ENCODE peak calls at places on chromosomes 2 and 18, in seven cellular contexts. N is Peyer's patch; T is heart left ventricle; O is H1; I is brain microvascular endothelial cell; K is CD8-positive, alpha-beta T cell; A is hepatocyte. X is an unnamed sample.

GRCh38 chr18:70499218-70499691 is 210.4 kb downstream of the SOCS6 start:
- DNase-seq in N (peak), T (no peak), O (no peak), I (no peak), A (no peak), K (no peak), X (no peak)

GRCh38 chr2:136439277-136439676 is 321.3 kb upstream of the CXCR4 start:
- DNase-seq in I (no peak), T (no peak), A (no peak), O (no peak), N (no peak), K (no peak), X (no peak)

GRCh38 chr2:42929577-42929984 is 137.2 kb upstream of the HAAO start:
- DNase-seq in N (no peak), A (no peak), I (no peak), T (no peak), K (no peak), O (no peak), X (no peak)

GRCh38 chr2:167292430-167293171 is 404.3 kb downstream of the XIRP2 start:
- DNase-seq in O (peak), I (peak), A (peak), T (peak), N (peak), K (peak), X (peak)

GRCh38 chr2:104004818-104005217 is 849.1 kb upstream of the POU3F3 start:
- DNase-seq in T (no peak), A (no peak), O (no peak), K (no peak), N (no peak), I (no peak), X (no peak)

GRCh38 chr2:57892920-57893319 is 153.7 kb upstream of the VRK2 start:
- DNase-seq in K (no peak), A (no peak), I (no peak), N (no peak), T (no peak), O (no peak), X (no peak)

GRCh38 chr18:2906522-2907458 is 60.0 kb downstream of the EMILIN2 start:
- DNase-seq in T (peak), I (no peak), K (peak), A (peak), O (no peak), N (peak), X (peak)

GRCh38 chr2:219441451-219442205 is 7.0 kb downstream of the SPEG start:
- DNase-seq in I (no peak), T (peak), N (peak), A (peak), K (peak), O (no peak), X (no peak)

GRCh38 chr2:232203936-232204335 is 174.6 kb upstream of the ALPP start:
- DNase-seq in I (no peak), A (no peak), T (no peak), N (no peak), K (no peak), O (no peak), X (no peak)

GRCh38 chr18:63697261-63697660 is 5.5 kb upstream of the SERPINB11 start:
- DNase-seq in I (no peak), A (no peak), T (no peak), N (no peak), K (no peak), O (no peak), X (no peak)

GRCh38 chr2:229660391-229660790 is 54.0 kb downstream of the DNER start:
- DNase-seq in K (no peak), T (no peak), O (no peak), N (no peak), I (no peak), A (no peak), X (no peak)

GRCh38 chr18:39681061-39681460 is 2115.5 kb upstream of the CELF4 start:
- DNase-seq in I (no peak), T (no peak), K (no peak), N (no peak), O (no peak), A (no peak), X (no peak)

GRCh38 chr18:23401400-23402347 is 51.4 kb upstream of the RIOK3 start:
- DNase-seq in T (no peak), N (peak), O (no peak), I (peak), K (no peak), A (peak), X (no peak)

GRCh38 chr2:146312899-146313298 is 1531.9 kb upstream of the ACVR2A start:
- DNase-seq in O (no peak), K (no peak), N (no peak), A (no peak), T (no peak), I (peak), X (no peak)

GRCh38 chr2:118720866-118721265 is 126.6 kb downstream of the EN1 start:
- DNase-seq in O (no peak), K (no peak), T (no peak), I (no peak), A (no peak), N (no peak), X (no peak)

GRCh38 chr18:52694804-52695203 is 354.8 kb downstream of the DCC start:
- DNase-seq in I (peak), K (no peak), A (peak), T (no peak), N (no peak), O (no peak), X (no peak)

GRCh38 chr2:159875083-159875482 is 77.1 kb upstream of the CD302 start:
- DNase-seq in O (no peak), I (no peak), T (no peak), A (no peak), N (no peak), K (no peak), X (no peak)

GRCh38 chr2:20617081-20617575 is 33.8 kb downstream of the HS1BP3 start:
- DNase-seq in N (peak), K (no peak), I (no peak), A (peak), T (peak), O (no peak), X (peak)

GRCh38 chr2:73839653-73840411 is 11.1 kb downstream of the STAMBP start:
- DNase-seq in A (no peak), I (no peak), T (no peak), K (no peak), N (no peak), O (no peak), X (no peak)

GRCh38 chr2:239902749-239903201 is 122.4 kb downstream of the NDUFA10 start:
- DNase-seq in I (no peak), O (no peak), N (peak), T (no peak), A (no peak), K (no peak), X (peak)

GRCh38 chr18:29874519-29875098 is 1167.9 kb downstream of the DSC3 start:
- DNase-seq in T (no peak), I (no peak), K (no peak), O (no peak), A (peak), N (no peak), X (no peak)

GRCh38 chr2:121088251-121089004 is 196.6 kb downstream of the TFCP2L1 start:
- DNase-seq in T (peak), I (no peak), A (peak), O (no peak), K (no peak), N (no peak), X (no peak)

GRCh38 chr18:51092097-51092496 is 62.1 kb downstream of the SMAD4 start:
- DNase-seq in I (no peak), N (no peak), A (no peak), O (no peak), T (no peak), K (no peak), X (no peak)

GRCh38 chr2:112150851-112151250 is 12.7 kb downstream of the FBLN7 start:
- DNase-seq in T (no peak), A (no peak), N (peak), K (no peak), O (no peak), I (no peak), X (peak)

GRCh38 chr18:2409906-2410305 is 161.4 kb downstream of the METTL4 start:
- DNase-seq in I (no peak), O (no peak), K (no peak), N (no peak), T (no peak), A (no peak), X (no peak)

GRCh38 chr2:241821460-241822263 is 12.7 kb downstream of the NEU4 start:
- DNase-seq in O (no peak), I (no peak), T (peak), N (no peak), K (no peak), A (no peak), X (peak)

GRCh38 chr2:239949079-239949478 is 76.1 kb downstream of the NDUFA10 start:
- DNase-seq in K (no peak), T (no peak), O (no peak), A (no peak), N (peak), I (no peak), X (no peak)

GRCh38 chr2:74052732-74053712 is 68.3 kb downstream of the TET3 start:
- DNase-seq in T (no peak), O (no peak), A (no peak), I (no peak), K (peak), N (no peak), X (no peak)

GRCh38 chr2:14804912-14805311 is 172.4 kb downstream of the LRATD1 start:
- DNase-seq in T (no peak), N (no peak), I (no peak), A (no peak), O (no peak), K (no peak), X (no peak)

GRCh38 chr2:178553047-178553446 is 72.8 kb downstream of the PLEKHA3 start:
- DNase-seq in I (peak), O (no peak), K (no peak), A (no peak), T (no peak), N (no peak), X (no peak)

GRCh38 chr2:11692966-11693521 is 23.0 kb upstream of the NTSR2 start:
- DNase-seq in O (no peak), K (peak), T (peak), N (peak), A (peak), I (peak), X (peak)

GRCh38 chr2:86372641-86373502 is 35.4 kb upstream of the REEP1 start:
- DNase-seq in O (no peak), I (peak), N (peak), T (no peak), K (no peak), A (peak), X (no peak)

GRCh38 chr2:167249197-167249596 is 360.9 kb downstream of the XIRP2 start:
- DNase-seq in O (no peak), K (no peak), N (no peak), T (no peak), A (no peak), I (no peak), X (no peak)

GRCh38 chr2:172655091-172655837 is 80.4 kb upstream of the RAPGEF4 start:
- DNase-seq in K (no peak), A (no peak), T (no peak), O (no peak), N (no peak), I (peak), X (no peak)

GRCh38 chr2:46569061-46569560 is 89.7 kb downstream of the TMEM247 start:
- DNase-seq in A (no peak), I (no peak), N (no peak), K (no peak), T (no peak), O (no peak), X (no peak)

GRCh38 chr18:29651121-29651675 is 1391.3 kb downstream of the DSC3 start:
- DNase-seq in O (no peak), N (no peak), I (no peak), A (peak), K (no peak), T (no peak), X (no peak)

GRCh38 chr2:8729939-8730338 is 48.1 kb downstream of the ID2 start:
- DNase-seq in T (peak), K (no peak), A (peak), N (no peak), O (no peak), I (no peak), X (no peak)

GRCh38 chr2:102186676-102187190 is at the start of gene IL1RL2:
- DNase-seq in O (no peak), A (peak), K (no peak), T (no peak), N (no peak), I (no peak), X (no peak)

GRCh38 chr2:160417745-160418397 is 75.7 kb downstream of the RBMS1 start:
- DNase-seq in T (no peak), O (no peak), N (no peak), I (peak), A (peak), K (no peak), X (no peak)

GRCh38 chr2:134292514-134292913 is 38.6 kb downstream of the MGAT5 start:
- DNase-seq in I (no peak), K (no peak), O (no peak), A (no peak), T (no peak), N (no peak), X (no peak)
- H3K27ac ChIP-seq in I (no peak), K (no peak), O (no peak), A (no peak), T (no peak), N (no peak), X (no peak)

GRCh38 chr2:28294451-28294850 is 98.2 kb upstream of the FOSL2 start:
- DNase-seq in I (no peak), K (no peak), O (no peak), A (no peak), T (no peak), N (no peak), X (no peak)
- TF ChIP-seq CTCF in I (no peak), K (no peak), O (no peak), A (no peak), T (no peak), N (no peak), X (no peak)

DNA sequence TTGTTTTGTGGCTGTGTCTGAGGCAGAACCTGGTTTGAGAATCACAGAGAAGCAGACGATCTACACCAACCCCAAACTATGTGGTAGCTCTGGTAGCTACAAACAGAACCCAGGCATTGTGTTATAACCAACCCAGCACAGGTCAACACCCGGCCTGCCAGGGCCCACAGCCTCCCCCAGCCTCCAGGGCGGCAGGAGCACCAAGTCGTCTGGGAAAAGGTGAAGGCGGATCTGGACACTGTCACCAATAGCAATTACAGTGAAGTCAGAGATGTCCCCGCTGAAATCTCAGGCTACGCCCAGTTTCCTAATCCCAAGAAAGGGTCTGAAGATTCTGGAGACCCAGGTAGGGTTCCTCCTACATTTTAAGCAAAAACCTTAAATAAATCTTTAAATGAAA is 3.6 kb downstream of the HJURP start:
- DNase-seq in T (no peak), N (no peak), K (no peak), A (no peak), O (no peak), I (no peak), X (no peak)
- H3K4me3 ChIP-seq in T (no peak), N (no peak), K (no peak), A (no peak), O (no peak), I (no peak), X (no peak)

GRCh38 chr18:48853588-48853987 is 97.2 kb downstream of the SMAD7 start:
- DNase-seq in O (no peak), N (no peak), I (no peak), K (no peak), A (no peak), T (no peak), X (no peak)

GRCh38 chr18:48852292-48852691 is 98.5 kb downstream of the SMAD7 start:
- DNase-seq in K (no peak), O (no peak), T (no peak), I (no peak), N (no peak), A (no peak), X (no peak)

GRCh38 chr18:48852792-48853191 is 98.0 kb downstream of the SMAD7 start:
- DNase-seq in K (no peak), N (no peak), I (no peak), T (no peak), A (no peak), O (no peak), X (no peak)

GRCh38 chr18:48850891-48851302 is 99.9 kb downstream of the SMAD7 start:
- DNase-seq in A (no peak), N (no peak), T (peak), I (peak), O (no peak), K (no peak), X (peak)

DNA sequence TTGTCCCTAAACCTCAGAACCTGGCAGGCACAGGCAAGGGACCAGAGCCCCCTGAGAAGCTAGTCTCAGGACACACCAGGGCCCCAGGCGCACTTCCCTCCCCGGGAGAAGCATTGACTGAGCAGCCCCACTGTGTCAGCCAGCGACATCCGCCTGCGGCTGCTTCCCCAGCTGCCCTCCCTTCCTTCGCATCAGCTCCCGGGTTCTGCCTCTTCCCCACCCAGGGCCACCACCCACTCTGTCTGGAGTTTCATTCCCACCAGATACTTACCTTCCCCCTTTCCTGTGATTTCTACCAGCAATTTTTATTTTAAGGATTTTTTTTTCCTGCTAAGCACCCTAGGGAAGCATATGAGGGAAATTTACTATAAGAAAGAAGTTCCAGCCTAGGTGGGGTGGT is 99.2 kb downstream of the SMAD7 start:
- DNase-seq in K (no peak), A (no peak), T (peak), I (peak), O (no peak), N (no peak), X (peak)
- H3K27ac ChIP-seq in K (no peak), A (peak), T (peak), I (peak), O (no peak), N (no peak), X (peak)

DNA sequence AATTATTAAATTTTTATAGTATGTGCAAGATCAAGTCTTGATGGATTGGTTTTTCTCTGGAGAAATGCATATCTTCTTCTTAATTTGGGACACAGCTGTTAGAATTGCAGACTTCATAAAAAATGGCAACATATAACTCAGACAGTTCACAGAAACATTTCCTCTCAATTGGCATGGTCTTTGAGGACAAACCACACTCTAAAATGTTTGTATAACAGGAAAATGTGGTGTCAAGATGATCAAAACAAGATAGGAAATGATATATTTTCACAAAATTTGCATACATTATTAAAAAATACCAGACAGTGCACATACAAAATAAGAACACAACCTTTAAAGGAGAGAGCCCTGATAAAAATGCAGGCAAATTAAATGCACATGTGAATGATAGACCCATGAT is 63.9 kb downstream of the ICOS start:
- DNase-seq in N (no peak), I (no peak), O (no peak), T (no peak), K (no peak), A (no peak), X (no peak)
- TF ChIP-seq CTCF in N (no peak), I (no peak), O (no peak), T (no peak), K (no peak), A (no peak), X (no peak)

GRCh38 chr2:127423880-127424279 is 5.7 kb downstream of the PROC start:
- DNase-seq in T (no peak), I (no peak), O (no peak), A (no peak), N (no peak), K (no peak), X (no peak)
- H3K4me3 ChIP-seq in T (peak), I (peak), O (peak), A (peak), N (peak), K (no peak), X (peak)

DNA sequence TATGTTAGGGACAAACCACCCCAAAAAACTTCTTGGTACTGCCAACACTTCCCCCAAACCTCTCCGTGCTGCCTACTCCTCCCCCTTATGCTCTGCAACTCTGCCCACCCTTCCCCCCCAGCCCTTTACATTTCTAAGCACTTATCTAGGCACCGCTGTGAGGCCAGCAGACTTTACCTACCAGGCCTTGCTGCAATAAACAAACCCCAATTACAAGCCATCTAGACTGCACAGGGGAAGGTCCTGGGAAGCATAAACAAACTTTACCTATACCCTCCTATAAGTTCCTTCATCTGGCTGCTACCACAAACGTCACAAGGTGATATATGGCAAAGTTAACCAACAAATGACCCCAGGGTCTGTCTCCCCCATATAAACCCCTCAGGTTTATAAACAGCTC is 259.4 kb upstream of the GULP1 start:
- DNase-seq in A (no peak), T (no peak), N (no peak), K (no peak), I (no peak), O (peak), X (no peak)
- H3K27ac ChIP-seq in A (no peak), T (no peak), N (no peak), K (no peak), I (no peak), O (peak), X (no peak)

DNA sequence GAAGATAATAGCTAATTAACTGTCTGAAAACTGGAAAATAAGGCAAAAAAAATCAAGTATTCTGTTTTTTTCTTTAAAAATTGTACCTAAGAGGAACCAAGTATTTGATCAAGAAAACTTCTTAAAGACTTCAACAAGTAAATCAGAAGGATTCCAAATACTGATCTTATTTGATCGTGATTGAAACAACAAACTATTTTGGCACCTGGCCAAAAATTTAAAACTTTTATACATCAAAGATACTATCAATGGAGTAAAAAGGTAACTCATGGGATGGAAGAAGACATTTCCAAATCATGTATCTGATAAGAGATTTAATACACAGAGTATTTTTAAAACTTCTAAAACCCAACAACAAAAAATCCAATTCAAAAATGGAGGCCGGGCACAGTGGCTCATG is 46.7 kb downstream of the CFAP210 start:
- DNase-seq in A (no peak), N (no peak), I (no peak), T (no peak), K (no peak), O (no peak), X (no peak)
- TF ChIP-seq CTCF in A (no peak), N (no peak), I (no peak), T (no peak), K (no peak), O (no peak), X (no peak)